ENCODE peak calls at places on chromosome 1, in five cellular contexts. A, G, H, S and X are unnamed samples.

GRCh38 chr1:12099610-12100009 is 36.5 kb downstream of the TNFRSF8 start:
- DNase-seq in A (no peak), G (no peak), H (no peak), S (no peak), X (no peak)

GRCh38 chr1:153941826-153942725 is 4.4 kb downstream of the DENND4B start:
- DNase-seq in A (no peak), G (no peak), H (no peak), S (no peak), X (no peak)

GRCh38 chr1:180623579-180624347 is 8.1 kb upstream of the XPR1 start:
- DNase-seq in A (no peak), G (no peak), H (peak; percentile 25), S (no peak), X (no peak)

GRCh38 chr1:170239445-170239844 is 93.7 kb downstream of the NTMT2 start:
- DNase-seq in A (no peak), G (no peak), H (no peak), S (no peak), X (no peak)

GRCh38 chr1:75172556-75172955 is 38.4 kb downstream of the LHX8 start:
- DNase-seq in A (no peak), G (no peak), H (no peak), S (no peak), X (no peak)

GRCh38 chr1:99365545-99365944 is 101.3 kb downstream of the PLPPR4 start:
- DNase-seq in A (no peak), G (no peak), H (no peak), S (no peak), X (no peak)

GRCh38 chr1:10181154-10181553 is 29.2 kb upstream of the KIF1B start:
- DNase-seq in A (no peak), G (no peak), H (no peak), S (no peak), X (no peak)

GRCh38 chr1:110816945-110817344 is 56.0 kb upstream of the CD53 start:
- DNase-seq in A (no peak), G (no peak), H (no peak), S (no peak), X (no peak)

GRCh38 chr1:113758631-113759340 is 500 bp downstream of the PHTF1 start:
- DNase-seq in A (peak; percentile 42), G (peak; percentile 16), H (peak; percentile 73), S (peak; percentile 69), X (peak; percentile 25)

GRCh38 chr1:203268901-203269653 is 36.2 kb upstream of the BTG2 start:
- DNase-seq in A (no peak), G (no peak), H (peak; percentile 58), S (peak; percentile 67), X (peak; percentile 85)

GRCh38 chr1:175332515-175332914 is 139.9 kb upstream of the KIAA0040 start:
- DNase-seq in A (no peak), G (no peak), H (no peak), S (no peak), X (no peak)